ENCODE peak calls at places on chromosome 19, in seven cellular contexts. N is EH; H is hepatic stellate cell; S is activated naive CD4-positive, alpha-beta T cell; Y is ACHN; X is endodermal cell; C is PC-3. R is an unnamed sample.

GRCh38 chr19:10001899-10002298 is 8.4 kb downstream of the COL5A3 start:
- DNase-seq in Y (peak; percentile 21), H (peak; percentile 65), C (peak; percentile 32), X (peak; percentile 85), S (no peak), N (peak; percentile 45), R (no peak)

GRCh38 chr19:821228-821975 is at the start of gene PLPPR3:
- DNase-seq in X (peak; percentile 83), H (no peak), N (no peak), S (no peak), Y (no peak), C (no peak), R (no peak)

GRCh38 chr19:14149509-14149994 is 13.2 kb upstream of the ASF1B start:
- DNase-seq in X (no peak), S (peak; percentile 58), N (peak; percentile 43), C (no peak), H (peak; percentile 61), Y (no peak), R (no peak)

GRCh38 chr19:46863818-46864629 is 3.2 kb downstream of the ARHGAP35 start:
- DNase-seq in Y (no peak), X (peak; percentile 75), C (peak; percentile 73), S (no peak), H (peak; percentile 54), N (peak; percentile 88), R (no peak)

GRCh38 chr19:1459479-1459878 is 9.6 kb downstream of the APC2 start:
- DNase-seq in Y (no peak), C (no peak), H (no peak), X (no peak), S (no peak), N (no peak), R (no peak)

GRCh38 chr19:39969266-39969665 is 1.7 kb upstream of the PSMC4 start:
- DNase-seq in X (no peak), H (no peak), S (no peak), C (no peak), Y (no peak), N (no peak), R (no peak)

GRCh38 chr19:4710281-4710600 is 13.4 kb downstream of the DPP9 start:
- DNase-seq in S (no peak), C (no peak), Y (no peak), N (no peak), H (no peak), X (no peak), R (no peak)

GRCh38 chr19:35337081-35337983 is 8.3 kb downstream of the CD22 start:
- DNase-seq in X (no peak), N (no peak), Y (no peak), C (no peak), S (no peak), H (no peak), R (no peak)

GRCh38 chr19:6056282-6056741 is 54.0 kb downstream of the RFX2 start:
- DNase-seq in H (no peak), S (no peak), N (no peak), C (no peak), X (no peak), Y (no peak), R (no peak)

GRCh38 chr19:33302175-33302973 is at the start of gene CEBPA:
- DNase-seq in H (peak; percentile 82), C (peak; percentile 74), S (no peak), N (peak; percentile 80), X (peak; percentile 93), Y (peak; percentile 77), R (peak; percentile 56)

GRCh38 chr19:55553217-55554182 is 8.2 kb upstream of the SBK3 start:
- DNase-seq in S (no peak), C (peak; percentile 31), H (no peak), X (no peak), N (no peak), Y (no peak), R (no peak)

GRCh38 chr19:4878491-4878968 is 11.1 kb upstream of the PLIN3 start:
- DNase-seq in N (peak; percentile 27), Y (no peak), H (no peak), X (no peak), S (no peak), C (no peak), R (no peak)

GRCh38 chr19:49690656-49691242 is at the start of gene CPT1C:
- DNase-seq in Y (no peak), S (peak; percentile 31), X (peak; percentile 96), C (peak; percentile 90), H (peak; percentile 97), N (peak; percentile 90), R (no peak)

GRCh38 chr19:14674764-14675163 is at the start of gene ADGRE3:
- DNase-seq in N (no peak), C (no peak), H (no peak), Y (no peak), X (no peak), S (no peak), R (peak; percentile 32)

GRCh38 chr19:48807590-48808308 is 3.1 kb downstream of the BCAT2 start:
- DNase-seq in H (no peak), C (no peak), N (no peak), Y (no peak), X (peak; percentile 73), S (no peak), R (no peak)

GRCh38 chr19:30936276-30936675 is 413.0 kb downstream of the TSHZ3 start:
- DNase-seq in X (no peak), Y (no peak), H (no peak), S (no peak), C (no peak), N (no peak), R (no peak)

GRCh38 chr19:39308531-39309304 is 11.9 kb downstream of the LRFN1 start:
- DNase-seq in Y (no peak), X (peak; percentile 94), H (no peak), C (no peak), N (no peak), S (no peak), R (no peak)

GRCh38 chr19:21432590-21432989 is 35.7 kb downstream of the ZNF493 start:
- DNase-seq in N (no peak), S (no peak), Y (no peak), C (no peak), H (no peak), X (no peak), R (no peak)

GRCh38 chr19:48591021-48591420 is 15.5 kb upstream of the SPACA4 start:
- DNase-seq in C (peak; percentile 20), H (no peak), N (peak; percentile 28), S (no peak), X (no peak), Y (no peak), R (no peak)

GRCh38 chr19:37872383-37872782 is 34.0 kb downstream of the WDR87 start:
- DNase-seq in Y (no peak), X (no peak), S (no peak), H (no peak), N (no peak), C (no peak), R (no peak)

GRCh38 chr19:21482863-21483276 is 22.5 kb upstream of the ZNF429 start:
- DNase-seq in X (peak; percentile 80), S (peak; percentile 11), N (peak; percentile 75), Y (no peak), H (no peak), C (peak; percentile 22), R (peak; percentile 50)

GRCh38 chr19:7970716-7971448 is 27.4 kb upstream of the TIMM44 start:
- DNase-seq in N (peak; percentile 52), H (peak; percentile 65), X (peak; percentile 91), Y (peak; percentile 57), C (peak; percentile 76), S (no peak), R (peak; percentile 11)

R was measured in stimulated activated naive B cell treated with anti-CD40 and anti-IgM and Interleukin-4, amounts not matched to agents 10 μg/mL and 1 μg/mL and 100 μg/mL, for 72 hours.